ENCODE peak calls at places on chromosomes 16 and 17, in five cellular contexts. A, E, U, H and J are unnamed samples.

GRCh38 chr16:87945351-87946042 is 5.7 kb upstream of the BANP start:
- DNase-seq in A (peak; percentile 94), E (no peak), U (no peak), H (peak; percentile 92), J (peak; percentile 78)

GRCh38 chr16:12356622-12357365 is 380.3 kb downstream of the SNX29 start:
- DNase-seq in A (no peak), E (no peak), U (no peak), H (no peak), J (no peak)

GRCh38 chr17:79545251-79546005 is 65.4 kb downstream of the RBFOX3 start:
- DNase-seq in A (peak; percentile 54), E (no peak), U (no peak), H (no peak), J (no peak)

GRCh38 chr17:77332981-77333685 is 192.4 kb downstream of the SEC14L1 start:
- DNase-seq in A (peak; percentile 35), E (no peak), U (no peak), H (peak; percentile 19), J (peak; percentile 20)

GRCh38 chr16:75265911-75266701 is 14.7 kb upstream of the BCAR1 start:
- DNase-seq in A (peak; percentile 90), E (peak; percentile 84), U (peak; percentile 93), H (no peak), J (peak; percentile 89)

GRCh38 chr16:49459953-49460735 is 86.5 kb downstream of the C16orf78 start:
- DNase-seq in A (peak; percentile 7), E (no peak), U (no peak), H (no peak), J (peak; percentile 11)

GRCh38 chr16:20415541-20415940 is 6.2 kb downstream of the ACSM5 start:
- DNase-seq in A (no peak), E (no peak), U (no peak), H (no peak), J (no peak)

GRCh38 chr17:5557485-5557884 is 26.8 kb downstream of the NLRP1 start:
- DNase-seq in A (no peak), E (no peak), U (no peak), H (no peak), J (no peak)

GRCh38 chr17:51046527-51047384 is 73.9 kb downstream of the SPAG9 start:
- DNase-seq in A (peak; percentile 91), E (peak; percentile 13), U (no peak), H (peak; percentile 63), J (no peak)

GRCh38 chr16:50680907-50681885 is at the start of gene SNX20:
- DNase-seq in A (no peak), E (no peak), U (no peak), H (no peak), J (peak; percentile 43)

GRCh38 chr16:58009856-58010416 is 8.7 kb downstream of the USB1 start:
- DNase-seq in A (no peak), E (no peak), U (no peak), H (no peak), J (no peak)

GRCh38 chr17:38893612-38894011 is 23.8 kb downstream of the LASP1 start:
- DNase-seq in A (no peak), E (no peak), U (no peak), H (no peak), J (no peak)

GRCh38 chr16:30142672-30143346 is 19.8 kb upstream of the MAPK3 start:
- DNase-seq in A (no peak), E (peak; percentile 61), U (no peak), H (no peak), J (no peak)

GRCh38 chr16:12208341-12209035 is 232.0 kb downstream of the SNX29 start:
- DNase-seq in A (no peak), E (no peak), U (no peak), H (no peak), J (no peak)

GRCh38 chr16:64211306-64211705 is 910.6 kb downstream of the CDH11 start:
- DNase-seq in A (no peak), E (no peak), U (no peak), H (no peak), J (no peak)

GRCh38 chr17:8223356-8224063 is 13.1 kb upstream of the AURKB start:
- DNase-seq in A (peak; percentile 85), E (peak; percentile 79), U (no peak), H (peak; percentile 53), J (peak; percentile 67)

GRCh38 chr17:8227238-8227581 is 16.8 kb upstream of the AURKB start:
- DNase-seq in A (no peak), E (no peak), U (no peak), H (no peak), J (no peak)

GRCh38 chr17:8226536-8227237 is 16.3 kb upstream of the AURKB start:
- DNase-seq in A (peak; percentile 90), E (no peak), U (no peak), H (peak; percentile 48), J (peak; percentile 32)

GRCh38 chr17:8225813-8226535 is 15.6 kb upstream of the AURKB start:
- DNase-seq in A (no peak), E (no peak), U (no peak), H (no peak), J (peak; percentile 39)

GRCh38 chr17:8224891-8225812 is 14.8 kb upstream of the AURKB start:
- DNase-seq in A (no peak), E (no peak), U (no peak), H (no peak), J (no peak)
- TF ChIP-seq POLR2AphosphoS5 in A (no peak), E (no peak), U (peak; percentile 30), H (no peak), J (no peak)

GRCh38 chr16:3654249-3654991 is at the start of gene DNASE1:
- DNase-seq in A (peak; percentile 71), E (peak; percentile 91), U (peak; percentile 79), H (no peak), J (peak; percentile 66)
- TF ChIP-seq POLR2A in A (no peak), E (no peak), U (no peak), H (no peak), J (no peak)

GRCh38 chr17:42517516-42517915 is 18.5 kb upstream of the NAGLU start:
- DNase-seq in A (peak; percentile 95), E (peak; percentile 80), U (peak; percentile 74), H (peak; percentile 86), J (peak; percentile 87)
- TF ChIP-seq POLR2AphosphoS5 in A (no peak), E (no peak), U (no peak), H (peak; percentile 78), J (no peak)

DNA sequence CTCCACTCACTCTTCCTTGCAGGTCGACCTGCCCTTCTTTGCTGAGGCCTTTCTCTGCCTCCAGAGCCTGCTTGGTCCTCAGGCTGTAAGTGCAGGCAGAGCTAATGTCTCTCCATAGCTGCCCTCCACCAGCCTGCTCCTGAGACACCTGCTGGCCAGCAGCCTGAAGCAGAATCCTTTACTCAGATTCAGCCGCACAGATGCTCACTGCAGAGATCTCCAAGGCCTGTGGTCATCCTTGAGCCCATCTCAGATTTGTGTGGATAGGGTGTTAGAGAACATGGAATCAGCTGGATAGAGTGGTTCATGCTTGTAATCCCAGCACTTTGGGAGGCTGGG is 11.5 kb downstream of the DEXI start:
- DNase-seq in A (no peak), E (no peak), U (no peak), H (no peak), J (no peak)
- TF ChIP-seq POLR2A in A (no peak), E (no peak), U (no peak), H (no peak), J (no peak)

DNA sequence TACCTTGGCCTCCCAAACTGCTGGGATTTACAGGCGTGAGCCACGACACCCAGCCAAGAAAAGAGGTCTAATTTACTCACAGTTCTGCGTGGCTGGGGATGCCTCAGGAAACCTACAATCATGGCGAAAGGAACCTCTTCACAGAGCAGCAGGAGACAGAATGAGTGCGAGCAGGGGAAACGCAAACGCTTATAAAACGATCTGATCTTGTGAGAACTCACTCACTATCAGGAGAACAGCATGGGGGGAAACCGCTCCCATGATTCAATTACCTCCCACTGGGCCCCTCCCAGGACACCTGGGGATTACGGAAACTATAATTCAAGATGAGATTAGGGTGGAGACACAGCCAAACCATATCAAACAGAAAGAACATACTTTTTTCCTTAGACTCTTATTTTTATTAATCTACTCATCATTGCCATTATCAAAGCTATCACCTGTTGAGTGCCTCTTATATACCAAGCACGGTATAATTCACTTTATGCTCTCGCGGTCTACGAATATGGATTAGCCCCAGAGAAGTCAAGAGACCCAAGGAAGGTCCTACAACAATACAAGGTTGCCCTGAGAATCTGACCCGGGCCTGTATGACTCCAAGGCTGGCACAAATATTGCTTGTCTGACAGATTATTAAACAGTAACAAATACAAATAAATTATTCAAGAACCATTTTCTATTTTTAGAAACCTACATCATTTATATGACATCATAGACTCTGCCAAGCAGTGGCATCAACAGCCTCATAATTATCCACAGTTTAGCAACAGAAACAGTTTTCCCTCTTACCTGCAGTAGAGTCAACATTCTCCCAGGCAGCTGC is 2.4 kb downstream of the POLR3K start:
- DNase-seq in A (no peak), E (no peak), U (no peak), H (no peak), J (no peak)
- TF ChIP-seq POLR2AphosphoS5 in A (no peak), E (no peak), U (no peak), H (no peak), J (no peak)

GRCh38 chr16:22278418-22278817 is 18.8 kb upstream of the POLR3E start:
- DNase-seq in A (no peak), E (no peak), U (no peak), H (no peak), J (peak; percentile 39)

GRCh38 chr16:22284637-22285515 is 12.3 kb upstream of the POLR3E start:
- DNase-seq in A (no peak), E (no peak), U (no peak), H (no peak), J (no peak)

GRCh38 chr16:22278841-22279240 is 18.4 kb upstream of the POLR3E start:
- DNase-seq in A (no peak), E (no peak), U (no peak), H (no peak), J (no peak)

DNA sequence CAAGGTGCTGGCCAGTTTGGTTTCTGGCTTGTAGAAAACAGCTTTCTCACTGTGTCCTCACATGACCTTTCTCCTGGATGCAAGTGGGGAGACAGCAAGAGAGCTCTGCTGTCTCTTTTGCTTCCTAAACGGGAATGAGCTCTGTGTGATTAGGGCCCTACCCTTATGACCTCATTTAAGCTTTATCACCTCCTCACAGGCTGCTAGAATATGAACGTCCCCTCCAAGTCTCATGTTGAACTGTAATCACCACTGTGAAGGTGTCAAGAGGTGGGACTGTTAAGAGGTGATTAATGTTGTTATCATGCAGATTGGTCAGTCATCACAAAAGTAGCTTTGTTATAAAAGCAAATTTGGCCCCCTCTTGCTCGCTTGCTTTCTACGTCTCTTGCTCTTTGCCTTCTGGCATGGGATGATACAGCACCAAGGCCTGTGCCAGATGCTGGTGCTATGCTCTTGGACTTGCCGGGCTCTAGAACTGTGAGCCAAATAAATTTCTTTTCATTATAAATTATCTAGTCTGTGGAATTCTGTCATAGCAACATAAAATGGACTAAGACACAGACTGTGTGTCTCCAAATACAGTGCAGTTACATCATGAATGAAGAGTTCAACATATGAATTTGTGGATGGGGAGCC is 14.8 kb upstream of the POLR3E start:
- DNase-seq in A (no peak), E (no peak), U (no peak), H (no peak), J (no peak)
- TF ChIP-seq POLR2A in A (no peak), E (no peak), U (no peak), H (no peak), J (no peak)